ENCODE peak calls at places on chromosome 10, in six cellular contexts. K, X, H, J, S and U are unnamed samples.

GRCh38 chr10:58360412-58361004 is 24.7 kb upstream of the TFAM start:
- DNase-seq in J (no peak), X (no peak), H (no peak), K (no peak), S (no peak), U (peak; percentile 77)

GRCh38 chr10:122062831-122063674 is 74.1 kb downstream of the TACC2 start:
- DNase-seq in K (peak; percentile 88), H (peak; percentile 89), J (peak; percentile 88), S (peak; percentile 83), X (peak; percentile 86), U (peak; percentile 97)

GRCh38 chr10:6148251-6148691 is 54.5 kb upstream of the PFKFB3 start:
- DNase-seq in H (peak; percentile 26), S (no peak), X (peak; percentile 56), K (no peak), J (peak; percentile 74), U (no peak)

GRCh38 chr10:28127881-28128280 is 129.0 kb upstream of the ODAD2 start:
- DNase-seq in J (no peak), H (no peak), K (no peak), S (no peak), X (no peak), U (peak; percentile 31)

GRCh38 chr10:132624847-132625839 is 87.6 kb downstream of the INPP5A start:
- DNase-seq in S (no peak), H (no peak), K (no peak), X (no peak), J (peak; percentile 45), U (no peak)

GRCh38 chr10:79905322-79906314 is 43.3 kb downstream of the SFTPD start:
- DNase-seq in X (no peak), H (no peak), J (no peak), S (no peak), K (no peak), U (peak; percentile 33)

GRCh38 chr10:80498833-80499671 is 38.6 kb upstream of the SH2D4B start:
- DNase-seq in X (peak; percentile 94), J (peak; percentile 95), K (peak; percentile 81), S (peak; percentile 92), H (peak; percentile 88), U (peak; percentile 92)

GRCh38 chr10:90644165-90644564 is 213.7 kb downstream of the HTR7 start:
- DNase-seq in J (no peak), S (no peak), H (no peak), K (no peak), X (no peak), U (peak; percentile 58)

DNA sequence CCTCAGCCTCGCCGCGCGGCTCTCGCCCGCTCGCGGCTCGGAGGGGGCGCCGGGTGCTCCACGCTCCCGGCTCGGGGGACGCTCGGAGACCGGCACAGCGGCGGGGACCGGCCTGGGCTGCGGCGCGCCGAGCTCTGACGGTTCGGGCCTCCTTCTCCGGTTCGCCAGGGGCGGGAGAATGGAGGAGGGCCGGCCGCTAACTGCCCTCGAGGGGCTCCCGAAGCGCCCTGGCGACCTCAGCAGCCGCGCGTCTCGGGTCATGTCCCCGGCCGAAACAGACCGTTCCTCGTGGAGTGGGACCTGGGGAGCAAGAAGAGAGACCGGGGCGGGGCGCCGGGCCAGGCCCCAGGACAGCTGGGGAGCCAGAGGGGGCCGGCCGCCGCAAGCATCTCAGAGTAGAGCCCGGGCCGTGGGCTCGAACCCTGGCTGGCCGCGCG is 325 bp upstream of the GRID1 start:
- DNase-seq in S (no peak), H (no peak), J (no peak), X (no peak), K (no peak), U (no peak)
- H3K27me3 ChIP-seq in S (no peaks in the 10 kb centered on the region), H (peaks cover 99% of the 10 kb centered on the region), J (no peaks in the 10 kb centered on the region), X (peaks cover 64% of the 10 kb centered on the region), K (peaks cover 100% of the 10 kb centered on the region), U (peaks cover 33% of the 10 kb centered on the region)

DNA sequence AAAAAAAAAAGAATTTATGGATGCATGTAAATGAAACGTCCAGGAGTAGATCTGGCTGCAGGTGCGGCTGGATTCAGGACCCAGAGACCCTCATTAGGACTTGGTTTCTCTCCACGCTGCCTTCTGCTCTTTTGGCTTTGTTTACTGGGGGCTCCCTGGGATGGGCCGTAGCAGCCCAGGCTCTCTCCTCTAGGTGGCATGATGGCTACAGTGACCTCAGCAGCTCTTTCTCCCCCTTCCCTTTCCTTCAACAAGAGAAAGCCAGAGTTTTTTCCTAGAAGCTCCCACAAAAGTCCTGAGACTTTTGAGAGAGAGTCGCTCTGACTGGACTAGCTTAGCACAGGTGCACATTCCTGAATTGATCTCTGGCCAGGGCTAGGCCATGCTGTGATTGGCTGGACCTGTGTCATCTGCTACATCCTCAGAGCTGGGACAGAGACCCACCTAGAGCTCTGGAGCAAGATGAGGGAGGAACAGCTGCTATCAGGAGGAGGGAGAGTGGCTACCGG is 67.8 kb upstream of the PDCD4 start:
- DNase-seq in K (peak; percentile 60), S (no peak), H (peak; percentile 74), J (peak; percentile 83), X (no peak), U (peak; percentile 49)
- TF ChIP-seq CTCF in K (peak; percentile 77), S (peak; percentile 69), H (peak; percentile 61), J (peak; percentile 59), X (peak; percentile 74), U (peak; percentile 82)

DNA sequence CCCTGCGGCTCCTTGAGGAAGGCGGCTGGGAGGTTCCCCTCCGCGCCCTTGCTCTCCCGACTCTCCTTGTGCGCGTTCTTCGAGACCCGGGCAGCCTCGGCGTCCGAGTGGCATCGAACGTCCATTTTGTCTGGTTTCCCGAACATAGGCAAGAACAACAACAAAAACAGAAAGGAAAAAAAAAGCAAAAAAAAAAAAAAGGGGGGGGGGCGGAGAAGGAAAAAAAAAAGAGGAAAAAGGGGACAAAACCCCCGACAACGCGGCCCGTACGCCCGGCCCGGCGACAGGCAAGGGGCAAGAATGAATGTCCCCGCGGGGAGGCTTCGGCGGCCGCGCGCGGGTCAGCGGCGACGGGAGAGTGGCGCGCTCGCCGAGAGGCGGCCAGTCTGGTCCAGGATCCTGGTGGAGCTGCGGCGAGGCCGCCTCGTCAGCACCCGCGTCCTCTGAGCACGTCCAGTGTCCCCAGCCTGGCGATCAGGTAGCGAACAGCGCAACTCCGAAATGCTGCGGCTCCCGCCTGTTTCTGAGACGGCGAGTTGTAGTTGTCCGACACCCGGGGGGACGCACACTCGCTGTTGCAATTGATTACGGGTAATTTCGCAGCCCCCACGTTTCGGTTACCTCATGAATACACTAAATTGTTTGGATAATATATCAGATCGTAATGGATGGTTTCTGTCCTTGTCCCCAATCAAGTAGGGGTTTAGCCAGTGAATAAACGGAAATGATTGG is at the start of gene VAX1:
- DNase-seq in X (no peak), K (no peak), S (no peak), H (no peak), J (no peak), U (no peak)
- H3K27me3 ChIP-seq in X (peaks cover 96% of the 10 kb centered on the region), K (peaks cover 100% of the 10 kb centered on the region), S (peaks cover 45% of the 10 kb centered on the region), H (peaks cover 98% of the 10 kb centered on the region), J (no peaks in the 10 kb centered on the region), U (peaks cover 47% of the 10 kb centered on the region)

DNA sequence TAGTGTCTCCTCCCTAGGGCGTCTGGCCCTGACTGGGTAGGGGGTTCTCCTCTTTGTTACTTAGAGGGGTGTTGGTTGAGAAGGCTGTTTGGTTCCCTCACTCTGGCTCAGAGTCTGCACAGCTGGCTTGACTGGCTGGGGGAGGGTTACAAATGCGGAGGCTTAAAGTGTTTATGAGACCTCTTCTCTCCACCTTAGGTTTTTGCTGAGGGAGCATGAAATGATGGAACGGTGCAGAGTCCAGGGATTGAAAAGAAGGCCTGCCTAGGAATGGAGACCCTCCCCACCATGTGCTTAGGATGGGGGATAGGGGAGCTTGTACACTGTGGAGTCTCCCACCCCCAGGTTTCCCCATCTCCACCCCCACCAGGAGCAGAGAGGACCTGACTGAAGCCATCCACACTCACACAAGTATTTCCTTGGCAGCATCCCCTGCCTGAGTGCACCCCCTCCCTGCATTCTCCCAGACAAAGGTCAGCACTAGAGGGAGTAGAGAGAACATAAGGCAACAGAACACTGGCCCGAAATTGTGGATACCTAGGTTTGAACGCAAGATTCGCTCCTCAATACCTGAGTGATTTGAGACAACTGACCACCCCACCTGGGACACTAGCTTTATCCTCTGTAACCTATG is 1.7 kb upstream of the LDB1 start:
- DNase-seq in J (no peak), S (no peak), H (peak; percentile 45), K (no peak), X (no peak), U (no peak)
- TF ChIP-seq CTCF in J (no peak), S (no peak), H (no peak), K (no peak), X (no peak), U (no peak)